ENCODE peak calls at places on chromosome 3, in six cellular contexts. One of them, this sample, is unnamed.

GRCh38 chr3:120498947-120499346 is 48.2 kb upstream of the FSTL1 start:
- DNase-seq in cardiac fibroblast: peak
- DNase-seq in RPMI7951: peak
- DNase-seq in ELR: peak
- DNase-seq in NCI-H1436: no peak
- DNase-seq in KG1: no peak
- DNase-seq in this sample: peak

GRCh38 chr3:16906679-16907078 is 21.9 kb downstream of the PLCL2 start:
- DNase-seq in cardiac fibroblast: peak
- DNase-seq in RPMI7951: peak
- DNase-seq in ELR: peak
- DNase-seq in NCI-H1436: no peak
- DNase-seq in KG1: no peak
- DNase-seq in this sample: no peak

GRCh38 chr3:71150293-71150954 is 433.1 kb downstream of the FOXP1 start:
- DNase-seq in cardiac fibroblast: no peak
- DNase-seq in RPMI7951: peak
- DNase-seq in ELR: no peak
- DNase-seq in NCI-H1436: no peak
- DNase-seq in KG1: no peak
- DNase-seq in this sample: no peak

GRCh38 chr3:37751967-37752660 is 109.6 kb upstream of the CTDSPL start:
- DNase-seq in cardiac fibroblast: no peak
- DNase-seq in RPMI7951: no peak
- DNase-seq in ELR: no peak
- DNase-seq in NCI-H1436: no peak
- DNase-seq in KG1: no peak
- DNase-seq in this sample: no peak

GRCh38 chr3:195550723-195551122 is 7.6 kb upstream of the PPP1R2 start:
- DNase-seq in cardiac fibroblast: no peak
- DNase-seq in RPMI7951: no peak
- DNase-seq in ELR: no peak
- DNase-seq in NCI-H1436: no peak
- DNase-seq in KG1: no peak
- DNase-seq in this sample: no peak

GRCh38 chr3:186940965-186941364 is 10.6 kb downstream of the ST6GAL1 start:
- DNase-seq in cardiac fibroblast: no peak
- DNase-seq in RPMI7951: no peak
- DNase-seq in ELR: no peak
- DNase-seq in NCI-H1436: no peak
- DNase-seq in KG1: no peak
- DNase-seq in this sample: no peak

GRCh38 chr3:155785662-155786295 is 20.3 kb downstream of the C3orf33 start:
- DNase-seq in cardiac fibroblast: no peak
- DNase-seq in RPMI7951: no peak
- DNase-seq in ELR: no peak
- DNase-seq in NCI-H1436: no peak
- DNase-seq in KG1: no peak
- DNase-seq in this sample: no peak

GRCh38 chr3:146152841-146153240 is 8.1 kb downstream of the PLOD2 start:
- DNase-seq in cardiac fibroblast: no peak
- DNase-seq in RPMI7951: peak
- DNase-seq in ELR: no peak
- DNase-seq in NCI-H1436: no peak
- DNase-seq in KG1: no peak
- DNase-seq in this sample: no peak

GRCh38 chr3:197343656-197344408 is 45.4 kb upstream of the DLG1 start:
- DNase-seq in cardiac fibroblast: peak
- DNase-seq in RPMI7951: peak
- DNase-seq in ELR: no peak
- DNase-seq in NCI-H1436: no peak
- DNase-seq in KG1: no peak
- DNase-seq in this sample: no peak

GRCh38 chr3:6262035-6262434 is 598.9 kb upstream of the GRM7 start:
- DNase-seq in cardiac fibroblast: no peak
- DNase-seq in RPMI7951: no peak
- DNase-seq in ELR: no peak
- DNase-seq in NCI-H1436: peak
- DNase-seq in KG1: no peak
- DNase-seq in this sample: no peak

GRCh38 chr3:138078901-138079344 is 36.5 kb downstream of the DZIP1L start:
- DNase-seq in cardiac fibroblast: peak
- DNase-seq in RPMI7951: peak
- DNase-seq in ELR: peak
- DNase-seq in NCI-H1436: no peak
- DNase-seq in KG1: no peak
- DNase-seq in this sample: peak